ENCODE peak calls at places on chromosome 7, in ten cellular contexts. X is activated naive CD4-positive, alpha-beta T cell; M is amygdala; U is GM13976; Q is stimulated activated CD4-positive, alpha-beta T cell treated with anti-CD3 and anti-CD28 coated beads, Interleukin-12 subunit alpha, Interleukin-12 subunit beta, amount 100 ng/mL, for 48 hours; W is ELF-1; H is dermis microvascular lymphatic vessel endothelial cell; T is GM10248; G is NCI-H2081; E is HepG2. Y is an unnamed sample.

GRCh38 chr7:37050801-37051200 is 326.5 kb upstream of the AOAH start:
- DNase-seq in X (no peak), M (no peak), U (no peak), Q (no peak), W (no peak), H (peak; percentile 37), T (no peak), G (no peak), E (no peak), Y (no peak)

GRCh38 chr7:38107486-38107893 is 70.6 kb upstream of the STARD3NL start:
- DNase-seq in X (peak; percentile 39), M (no peak), U (peak; percentile 48), Q (peak; percentile 34), W (peak; percentile 60), H (peak; percentile 61), T (peak; percentile 55), G (peak; percentile 76), E (peak; percentile 55), Y (peak; percentile 69)

GRCh38 chr7:135193615-135194081 is 17.7 kb downstream of the WDR91 start:
- DNase-seq in X (no peak), M (no peak), U (no peak), Q (no peak), W (no peak), H (no peak), T (no peak), G (no peak), E (peak; percentile 40), Y (no peak)

GRCh38 chr7:104973227-104973626 is 40.8 kb upstream of the KMT2E start:
- DNase-seq in X (no peak), M (no peak), U (no peak), Q (no peak), W (no peak), H (no peak), T (no peak), G (no peak), E (no peak), Y (no peak)

GRCh38 chr7:131721660-131722059 is 165.2 kb upstream of the PODXL start:
- DNase-seq in X (no peak), M (no peak), U (no peak), Q (no peak), W (no peak), H (no peak), T (no peak), G (no peak), E (no peak), Y (no peak)

GRCh38 chr7:99473315-99473596 is 566 bp downstream of the ZNF789 start:
- DNase-seq in X (no peak), M (no peak), U (peak; percentile 84), Q (no peak), W (peak; percentile 50), H (peak; percentile 83), T (peak; percentile 69), G (no peak), E (peak; percentile 76), Y (peak; percentile 77)

GRCh38 chr7:137950967-137951366 is 50.9 kb downstream of the CREB3L2 start:
- DNase-seq in X (no peak), M (no peak), U (no peak), Q (no peak), W (no peak), H (no peak), T (no peak), G (no peak), E (no peak), Y (no peak)

GRCh38 chr7:87784424-87784823 is 91.7 kb downstream of the SLC25A40 start:
- DNase-seq in X (no peak), M (no peak), U (no peak), Q (no peak), W (no peak), H (no peak), T (no peak), G (no peak), E (no peak), Y (peak; percentile 24)

GRCh38 chr7:22296916-22297315 is 60.0 kb downstream of the RAPGEF5 start:
- DNase-seq in X (no peak), M (no peak), U (no peak), Q (no peak), W (no peak), H (peak; percentile 47), T (no peak), G (no peak), E (no peak), Y (no peak)

GRCh38 chr7:150954201-150954985 is 23.7 kb downstream of the KCNH2 start:
- DNase-seq in X (no peak), M (no peak), U (no peak), Q (no peak), W (peak; percentile 37), H (no peak), T (no peak), G (no peak), E (no peak), Y (no peak)

GRCh38 chr7:93890041-93890463 is 501 bp downstream of the TFPI2 start:
- DNase-seq in X (no peak), M (no peak), U (peak; percentile 37), Q (no peak), W (peak; percentile 59), H (peak; percentile 47), T (peak; percentile 25), G (no peak), E (no peak), Y (peak; percentile 76)

GRCh38 chr7:105703207-105703930 is 122.1 kb upstream of the EFCAB10 start:
- DNase-seq in X (no peak), M (no peak), U (no peak), Q (no peak), W (peak; percentile 61), H (no peak), T (no peak), G (no peak), E (no peak), Y (no peak)

GRCh38 chr7:132666076-132666775 is 90.0 kb upstream of the PLXNA4 start:
- DNase-seq in X (no peak), M (no peak), U (no peak), Q (no peak), W (no peak), H (no peak), T (no peak), G (no peak), E (no peak), Y (no peak)

GRCh38 chr7:6367701-6368211 is 80.0 kb downstream of the DAGLB start:
- DNase-seq in X (no peak), M (no peak), U (no peak), Q (no peak), W (no peak), H (peak; percentile 56), T (no peak), G (no peak), E (no peak), Y (no peak)

GRCh38 chr7:155227788-155228458 is 69.8 kb upstream of the INSIG1 start:
- DNase-seq in X (no peak), M (no peak), U (no peak), Q (no peak), W (peak; percentile 80), H (no peak), T (no peak), G (no peak), E (no peak), Y (no peak)

GRCh38 chr7:78734626-78735025 is 718.8 kb downstream of the MAGI2 start:
- DNase-seq in X (no peak), M (no peak), U (no peak), Q (no peak), W (no peak), H (no peak), T (no peak), G (no peak), E (no peak), Y (no peak)

GRCh38 chr7:157955383-157955999 is 618.7 kb downstream of the DNAJB6 start:
- DNase-seq in X (no peak), M (no peak), U (no peak), Q (no peak), W (peak; percentile 29), H (no peak), T (no peak), G (no peak), E (no peak), Y (no peak)

GRCh38 chr7:28750981-28751380 is 207.1 kb downstream of the TRIL start:
- DNase-seq in X (no peak), M (no peak), U (no peak), Q (no peak), W (peak; percentile 32), H (no peak), T (no peak), G (no peak), E (no peak), Y (peak; percentile 56)

GRCh38 chr7:141640239-141640840 is 61.6 kb downstream of the DENND11 start:
- DNase-seq in X (no peak), M (no peak), U (no peak), Q (no peak), W (no peak), H (no peak), T (no peak), G (no peak), E (no peak), Y (no peak)

GRCh38 chr7:21971780-21972396 is 26.2 kb upstream of the CDCA7L start:
- DNase-seq in X (no peak), M (no peak), U (no peak), Q (no peak), W (no peak), H (no peak), T (no peak), G (no peak), E (no peak), Y (peak; percentile 45)

GRCh38 chr7:36979810-36980248 is 255.5 kb upstream of the AOAH start:
- DNase-seq in X (no peak), M (no peak), U (no peak), Q (no peak), W (no peak), H (no peak), T (no peak), G (no peak), E (no peak), Y (no peak)

GRCh38 chr7:121366852-121367431 is 29.2 kb downstream of the FAM3C start:
- DNase-seq in X (no peak), M (no peak), U (peak; percentile 24), Q (no peak), W (no peak), H (peak; percentile 62), T (peak; percentile 28), G (peak; percentile 19), E (peak; percentile 18), Y (peak; percentile 23)

GRCh38 chr7:11830582-11831382 is 1.2 kb downstream of the THSD7A start:
- DNase-seq in X (no peak), M (no peak), U (no peak), Q (no peak), W (no peak), H (peak; percentile 70), T (no peak), G (no peak), E (no peak), Y (peak; percentile 42)

GRCh38 chr7:55055479-55055878 is 36.7 kb downstream of the EGFR start:
- DNase-seq in X (no peak), M (no peak), U (no peak), Q (no peak), W (no peak), H (peak; percentile 33), T (no peak), G (no peak), E (no peak), Y (no peak)

GRCh38 chr7:27950123-27950522 is 210.2 kb downstream of the TAX1BP1 start:
- DNase-seq in X (no peak), M (no peak), U (no peak), Q (no peak), W (no peak), H (no peak), T (no peak), G (no peak), E (no peak), Y (peak; percentile 19)

GRCh38 chr7:29309041-29309860 is 114.7 kb downstream of the CHN2 start:
- DNase-seq in X (no peak), M (no peak), U (no peak), Q (no peak), W (no peak), H (peak; percentile 7), T (no peak), G (peak; percentile 18), E (peak; percentile 28), Y (peak; percentile 50)

GRCh38 chr7:94123136-94123535 is 119.0 kb upstream of the BET1 start:
- DNase-seq in X (no peak), M (no peak), U (no peak), Q (no peak), W (no peak), H (no peak), T (no peak), G (no peak), E (no peak), Y (no peak)

GRCh38 chr7:55561756-55562155 is 10.5 kb downstream of the VOPP1 start:
- DNase-seq in X (no peak), M (no peak), U (no peak), Q (no peak), W (no peak), H (no peak), T (no peak), G (no peak), E (no peak), Y (no peak)